ENCODE peak calls at places on chromosome 2, in four cellular contexts. One of them, this sample, is unnamed.

GRCh38 chr2:86193901-86194567 is 1.2 kb downstream of the IMMT start:
- DNase-seq in mesenteric fat pad: no peak
- DNase-seq in germinal center: no peak
- DNase-seq in SK-N-DZ: no peak
- DNase-seq in this sample: peak

GRCh38 chr2:56671973-56672569 is 488.3 kb downstream of the CCDC85A start:
- DNase-seq in mesenteric fat pad: no peak
- DNase-seq in SK-N-DZ: no peak
- DNase-seq in germinal center: no peak
- DNase-seq in this sample: no peak

GRCh38 chr2:48248251-48248933 is 281.6 kb upstream of the STON1 start:
- DNase-seq in mesenteric fat pad: no peak
- DNase-seq in germinal center: no peak
- DNase-seq in SK-N-DZ: no peak
- DNase-seq in this sample: no peak

GRCh38 chr2:4903676-4904348 is 788.4 kb upstream of the SOX11 start:
- DNase-seq in germinal center: no peak
- DNase-seq in SK-N-DZ: no peak
- DNase-seq in mesenteric fat pad: no peak
- DNase-seq in this sample: no peak

GRCh38 chr2:100235098-100235497 is 87.2 kb downstream of the LONRF2 start:
- DNase-seq in SK-N-DZ: no peak
- DNase-seq in mesenteric fat pad: no peak
- DNase-seq in germinal center: peak
- DNase-seq in this sample: peak

GRCh38 chr2:31404827-31405226 is 9.7 kb downstream of the XDH start:
- DNase-seq in SK-N-DZ: no peak
- DNase-seq in germinal center: no peak
- DNase-seq in mesenteric fat pad: no peak
- DNase-seq in this sample: no peak

GRCh38 chr2:11598228-11598731 is 64.4 kb downstream of the GREB1 start:
- DNase-seq in SK-N-DZ: no peak
- DNase-seq in germinal center: no peak
- DNase-seq in mesenteric fat pad: no peak
- DNase-seq in this sample: no peak

GRCh38 chr2:7905756-7906155 is 776.1 kb upstream of the ID2 start:
- DNase-seq in germinal center: no peak
- DNase-seq in SK-N-DZ: no peak
- DNase-seq in mesenteric fat pad: no peak
- DNase-seq in this sample: no peak

GRCh38 chr2:160478660-160479059 is 14.9 kb downstream of the RBMS1 start:
- DNase-seq in mesenteric fat pad: no peak
- DNase-seq in SK-N-DZ: no peak
- DNase-seq in germinal center: no peak
- DNase-seq in this sample: no peak

GRCh38 chr2:189254268-189254883 is 74.8 kb upstream of the COL5A2 start:
- DNase-seq in SK-N-DZ: no peak
- DNase-seq in germinal center: no peak
- DNase-seq in mesenteric fat pad: no peak
- DNase-seq in this sample: no peak

GRCh38 chr2:56266761-56267411 is 83.1 kb downstream of the CCDC85A start:
- DNase-seq in mesenteric fat pad: no peak
- DNase-seq in SK-N-DZ: no peak
- DNase-seq in germinal center: no peak
- DNase-seq in this sample: no peak

GRCh38 chr2:67130526-67131309 is 266.4 kb upstream of the ETAA1 start:
- DNase-seq in germinal center: no peak
- DNase-seq in SK-N-DZ: no peak
- DNase-seq in mesenteric fat pad: no peak
- DNase-seq in this sample: no peak

This sample was measured in B cell.